ENCODE peak calls at places on chromosome 22, in seven cellular contexts. N, Z, Y, K, M, V and H are unnamed samples.
A peak's percentile ranks its signal among the peaks of the same experiment; 100 is the strongest.

GRCh38 chr22:35914665-35915476 is 113.8 kb downstream of the RBFOX2 start:
- DNase-seq in N (peak; percentile 87), Z (peak; percentile 88), Y (peak; percentile 91), K (peak; percentile 98), M (peak; percentile 50), V (peak; percentile 62), H (peak; percentile 95)

GRCh38 chr22:41479671-41480396 is 10.9 kb downstream of the ACO2 start:
- DNase-seq in N (peak; percentile 83), Z (peak; percentile 47), Y (peak; percentile 73), K (peak; percentile 70), M (peak; percentile 21), V (no peak), H (peak; percentile 59)

GRCh38 chr22:16949561-16949960 is 58.5 kb downstream of the GAB4 start:
- DNase-seq in N (no peak), Z (no peak), Y (no peak), K (no peak), M (no peak), V (no peak), H (no peak)

GRCh38 chr22:45397806-45398205 is 15.6 kb downstream of the SMC1B start:
- DNase-seq in N (no peak), Z (peak; percentile 54), Y (no peak), K (peak; percentile 20), M (no peak), V (no peak), H (no peak)

GRCh38 chr22:49112176-49112575 is 715.5 kb downstream of the BRD1 start:
- DNase-seq in N (no peak), Z (no peak), Y (no peak), K (no peak), M (no peak), V (no peak), H (no peak)

GRCh38 chr22:50247748-50248147 is 2.9 kb upstream of the TUBGCP6 start:
- DNase-seq in N (no peak), Z (peak; percentile 94), Y (peak; percentile 61), K (peak; percentile 96), M (no peak), V (peak; percentile 58), H (peak; percentile 72)

GRCh38 chr22:50236731-50237409 is 8.0 kb downstream of the TUBGCP6 start:
- DNase-seq in N (no peak), Z (no peak), Y (peak; percentile 17), K (peak; percentile 36), M (no peak), V (peak; percentile 31), H (peak; percentile 50)

GRCh38 chr22:41910599-41911291 is 4.1 kb downstream of the SHISA8 start:
- DNase-seq in N (no peak), Z (no peak), Y (no peak), K (no peak), M (no peak), V (peak; percentile 45), H (no peak)

GRCh38 chr22:25545677-25546076 is 18.8 kb upstream of the GRK3 start:
- DNase-seq in N (no peak), Z (no peak), Y (no peak), K (no peak), M (no peak), V (no peak), H (no peak)

GRCh38 chr22:30617819-30618218 is 10.8 kb downstream of the TCN2 start:
- DNase-seq in N (no peak), Z (no peak), Y (no peak), K (no peak), M (no peak), V (no peak), H (no peak)

GRCh38 chr22:30612789-30613188 is 5.8 kb downstream of the TCN2 start:
- DNase-seq in N (no peak), Z (no peak), Y (no peak), K (peak; percentile 61), M (no peak), V (no peak), H (no peak)

GRCh38 chr22:30614268-30614667 is 7.3 kb downstream of the TCN2 start:
- DNase-seq in N (no peak), Z (no peak), Y (no peak), K (no peak), M (no peak), V (no peak), H (no peak)

GRCh38 chr22:30615543-30615954 is 8.6 kb downstream of the TCN2 start:
- DNase-seq in N (no peak), Z (no peak), Y (no peak), K (no peak), M (no peak), V (no peak), H (no peak)

GRCh38 chr22:30614879-30615278 is 7.9 kb downstream of the TCN2 start:
- DNase-seq in N (no peak), Z (no peak), Y (no peak), K (no peak), M (no peak), V (peak; percentile 24), H (no peak)
- H3K23ac ChIP-seq in N (no peak overlapping the region), Z (no peak overlapping the region), Y (no peak overlapping the region), K (no peak overlapping the region), M (no peak overlapping the region), V (no peak overlapping the region), H (no peak overlapping the region)

GRCh38 chr22:30073743-30074142 is 6.5 kb upstream of the HORMAD2 start:
- DNase-seq in N (no peak), Z (no peak), Y (peak; percentile 46), K (no peak), M (no peak), V (no peak), H (no peak)
- H3K23ac ChIP-seq in N (no peak overlapping the region), Z (no peak overlapping the region), Y (no peak overlapping the region), K (no peak overlapping the region), M (no peak overlapping the region), V (no peak overlapping the region), H (no peak overlapping the region)

GRCh38 chr22:20131856-20132685 is 467 bp downstream of the ZDHHC8 start:
- DNase-seq in N (no peak), Z (no peak), Y (no peak), K (no peak), M (no peak), V (peak; percentile 34), H (no peak)
- H3K23ac ChIP-seq in N (peak overlapping the region; percentile 95), Z (no peak overlapping the region), Y (peak overlapping the region; percentile 65), K (no peak overlapping the region), M (no peak overlapping the region), V (no peak overlapping the region), H (peak overlapping the region; percentile 66)

DNA sequence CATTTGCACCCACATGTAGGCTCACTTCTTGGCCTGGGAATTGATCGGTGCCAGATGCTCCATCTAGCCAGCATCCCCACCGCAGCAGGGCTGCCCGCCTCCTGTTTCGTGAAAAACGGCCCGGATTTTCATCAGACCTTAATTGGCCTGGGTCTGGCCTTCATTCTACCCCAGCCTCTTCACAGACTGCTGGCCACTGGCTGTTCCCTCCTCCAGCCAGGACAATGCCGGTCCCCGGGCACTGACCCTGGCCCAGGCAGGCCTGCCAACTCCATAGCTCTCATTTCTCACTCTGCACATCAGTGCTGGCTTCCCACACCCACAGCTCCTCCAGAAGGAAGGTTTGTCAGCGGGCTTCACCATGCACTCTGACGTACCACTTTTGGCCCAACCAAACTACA is 27.9 kb downstream of the TIMP3 start:
- DNase-seq in N (no peak), Z (no peak), Y (no peak), K (no peak), M (no peak), V (no peak), H (no peak)
- H3K23ac ChIP-seq in N (no peak overlapping the region), Z (no peak overlapping the region), Y (no peak overlapping the region), K (no peak overlapping the region), M (no peak overlapping the region), V (no peak overlapping the region), H (no peak overlapping the region)

GRCh38 chr22:38760477-38761201 is 4.8 kb upstream of the SUN2 start:
- DNase-seq in N (no peak), Z (no peak), Y (peak; percentile 43), K (no peak), M (no peak), V (no peak), H (peak; percentile 47)

GRCh38 chr22:38759005-38759404 is 3.2 kb upstream of the SUN2 start:
- DNase-seq in N (no peak), Z (no peak), Y (no peak), K (no peak), M (no peak), V (no peak), H (no peak)

GRCh38 chr22:38756631-38757463 is 1.0 kb upstream of the SUN2 start:
- DNase-seq in N (no peak), Z (no peak), Y (no peak), K (no peak), M (no peak), V (peak; percentile 89), H (no peak)

GRCh38 chr22:38757464-38757757 is 1.6 kb upstream of the SUN2 start:
- DNase-seq in N (no peak), Z (no peak), Y (no peak), K (peak; percentile 40), M (no peak), V (peak; percentile 88), H (no peak)

DNA sequence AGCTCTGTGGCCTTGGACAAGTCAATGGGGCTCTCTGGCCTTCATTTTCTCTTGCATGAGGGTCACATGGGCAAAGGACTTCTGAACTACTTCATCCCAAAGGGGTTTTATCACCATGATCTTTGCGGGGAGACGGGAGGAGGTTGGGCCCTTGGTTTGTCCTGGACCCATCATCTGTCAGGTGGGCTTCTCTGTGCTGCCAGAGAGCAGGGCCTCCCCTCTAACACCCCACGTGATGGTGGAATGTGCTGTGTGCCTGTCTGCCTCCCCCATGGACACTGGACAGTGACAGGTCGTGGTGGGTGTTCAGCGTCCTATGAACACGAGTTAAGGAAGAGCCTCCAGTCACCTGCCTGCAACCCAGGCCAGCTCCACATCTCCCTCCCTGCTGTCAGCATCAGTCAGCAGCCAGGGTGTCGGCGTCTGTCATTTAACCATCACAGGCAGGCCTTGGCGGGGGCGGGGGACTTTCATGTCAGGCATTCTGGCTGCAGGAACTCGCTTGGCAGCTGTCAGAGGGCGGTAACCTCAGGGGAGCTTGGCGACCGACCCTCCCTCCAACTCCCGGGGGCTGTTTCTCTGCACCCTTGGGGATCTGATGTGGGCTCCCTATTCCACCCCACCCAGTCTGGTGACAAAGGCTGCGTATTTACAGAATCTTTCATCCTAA is 2.6 kb upstream of the SUN2 start:
- DNase-seq in N (no peak), Z (no peak), Y (no peak), K (no peak), M (no peak), V (no peak), H (no peak)
- H3K23ac ChIP-seq in N (peak overlapping the region; percentile 14), Z (no peak overlapping the region), Y (no peak overlapping the region), K (no peak overlapping the region), M (no peak overlapping the region), V (no peak overlapping the region), H (no peak overlapping the region)

DNA sequence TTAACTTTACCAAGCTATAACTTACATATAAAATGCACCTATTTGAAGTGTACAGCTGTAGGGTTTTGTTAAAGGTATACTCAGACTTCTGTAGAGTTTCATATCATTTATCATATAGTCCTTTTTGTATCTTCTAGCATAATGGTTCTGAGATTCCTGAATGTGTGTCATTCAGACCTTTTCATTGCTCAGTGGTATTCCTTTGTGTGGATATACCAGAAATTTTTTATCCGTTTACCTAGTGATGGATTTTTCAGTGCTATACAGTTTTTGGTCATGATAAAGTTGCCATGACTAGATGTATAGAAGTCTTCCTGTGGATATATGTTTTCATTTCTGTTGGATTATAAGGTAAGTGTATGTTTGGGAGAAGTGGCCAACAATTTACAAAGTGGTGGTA is 6.3 kb upstream of the PITPNB start:
- DNase-seq in N (no peak), Z (no peak), Y (no peak), K (no peak), M (no peak), V (no peak), H (no peak)
- H3K23ac ChIP-seq in N (no peak overlapping the region), Z (no peak overlapping the region), Y (no peak overlapping the region), K (no peak overlapping the region), M (no peak overlapping the region), V (no peak overlapping the region), H (no peak overlapping the region)